ENCODE peak calls at places on chromosomes 12 and 14, in four cellular contexts. E, U, A and P are unnamed samples.

GRCh38 chr14:76884853-76885276 is 58.7 kb downstream of the LRRC74A start:
- DNase-seq in E (no peak), U (peak), A (no peak), P (no peak)

GRCh38 chr12:25397001-25397400 is 146.3 kb upstream of the KRAS start:
- DNase-seq in E (no peak), U (no peak), A (no peak), P (no peak)

GRCh38 chr12:95624544-95624943 is 73.3 kb upstream of the USP44 start:
- DNase-seq in E (peak), U (no peak), A (no peak), P (peak)

GRCh38 chr14:104749111-104749649 is 3.8 kb upstream of the SIVA1 start:
- DNase-seq in E (peak), U (no peak), A (no peak), P (peak)

GRCh38 chr12:66397574-66397973 is 95.3 kb downstream of the HELB start:
- DNase-seq in E (peak), U (no peak), A (no peak), P (no peak)

GRCh38 chr12:39620664-39621658 is 1.4 kb upstream of the ABCD2 start:
- DNase-seq in E (no peak), U (no peak), A (no peak), P (peak)

GRCh38 chr12:15846887-15847286 is 35.3 kb upstream of the STRAP start:
- DNase-seq in E (no peak), U (no peak), A (no peak), P (no peak)

GRCh38 chr12:18148961-18149360 is 59.0 kb upstream of the RERGL start:
- DNase-seq in E (no peak), U (no peak), A (no peak), P (peak)

GRCh38 chr14:55107766-55108554 is 21.1 kb upstream of the LGALS3 start:
- DNase-seq in E (peak), U (peak), A (peak), P (peak)

GRCh38 chr12:85280138-85280983 is at the start of gene ALX1:
- DNase-seq in E (peak), U (no peak), A (no peak), P (no peak)

GRCh38 chr14:63342381-63342780 is 23.6 kb upstream of the GPHB5 start:
- DNase-seq in E (peak), U (no peak), A (no peak), P (no peak)

GRCh38 chr12:122840580-122841513 is 5.6 kb downstream of the HIP1R start:
- DNase-seq in E (peak), U (peak), A (no peak), P (no peak)

GRCh38 chr12:130083002-130083401 is 79.3 kb upstream of the FZD10 start:
- DNase-seq in E (peak), U (no peak), A (no peak), P (peak)

GRCh38 chr14:75689012-75689411 is 28.0 kb downstream of the TTLL5 start:
- DNase-seq in E (no peak), U (no peak), A (no peak), P (no peak)

GRCh38 chr12:45379261-45379660 is 163.4 kb downstream of the ANO6 start:
- DNase-seq in E (peak), U (no peak), A (no peak), P (no peak)

GRCh38 chr14:92985521-92985920 is 62.6 kb downstream of the CHGA start:
- DNase-seq in E (no peak), U (no peak), A (no peak), P (no peak)